ENCODE peak calls at places on chromosomes 2 and 18, in five cellular contexts. T, W, L, V and D are unnamed samples.
A peak's percentile ranks its signal among the peaks of the same experiment; 100 is the strongest.

GRCh38 chr18:35478520-35479435 is 19.0 kb downstream of the INO80C start:
- DNase-seq in T (peak; percentile 95), W (peak; percentile 80), L (no peak), V (no peak), D (peak; percentile 43)

GRCh38 chr18:54261894-54262293 is 7.4 kb upstream of the POLI start:
- DNase-seq in T (no peak), W (no peak), L (no peak), V (no peak), D (no peak)

GRCh38 chr2:169109502-169110409 is 40.4 kb downstream of the DHRS9 start:
- DNase-seq in T (no peak), W (peak; percentile 82), L (peak; percentile 77), V (peak; percentile 70), D (peak; percentile 54)

GRCh38 chr2:203811491-203812221 is 55.9 kb upstream of the CTLA4 start:
- DNase-seq in T (peak; percentile 89), W (peak; percentile 80), L (peak; percentile 50), V (peak; percentile 63), D (peak; percentile 87)

GRCh38 chr2:64989126-64989981 is at the start of gene SLC1A4:
- DNase-seq in T (peak; percentile 34), W (peak; percentile 82), L (peak; percentile 96), V (peak; percentile 91), D (peak; percentile 54)

GRCh38 chr2:107405261-107405660 is 421.4 kb upstream of the RGPD4 start:
- DNase-seq in T (no peak), W (no peak), L (no peak), V (no peak), D (no peak)

GRCh38 chr2:170895023-170895759 is 33.9 kb upstream of the GORASP2 start:
- DNase-seq in T (no peak), W (peak; percentile 28), L (no peak), V (no peak), D (no peak)

GRCh38 chr2:195683174-195683573 is 26.1 kb downstream of the SLC39A10 start:
- DNase-seq in T (no peak), W (peak; percentile 57), L (no peak), V (no peak), D (no peak)

GRCh38 chr2:160491922-160492371 is 1.7 kb downstream of the RBMS1 start:
- DNase-seq in T (peak; percentile 49), W (peak; percentile 81), L (no peak), V (no peak), D (no peak)

GRCh38 chr18:8963876-8964275 is 138.6 kb upstream of the NDUFV2 start:
- DNase-seq in T (no peak), W (no peak), L (no peak), V (no peak), D (no peak)

GRCh38 chr2:149037851-149038250 is 648 bp upstream of the LYPD6B start:
- DNase-seq in T (peak; percentile 14), W (no peak), L (no peak), V (no peak), D (peak; percentile 33)

GRCh38 chr2:162327134-162327769 is 8.8 kb upstream of the IFIH1 start:
- DNase-seq in T (no peak), W (no peak), L (no peak), V (no peak), D (no peak)

GRCh38 chr2:23669413-23670244 is 257.3 kb downstream of the ATAD2B start:
- DNase-seq in T (peak; percentile 29), W (peak; percentile 64), L (peak; percentile 59), V (peak; percentile 85), D (no peak)

GRCh38 chr18:34649072-34649471 is 61.0 kb upstream of the DTNA start:
- DNase-seq in T (no peak), W (peak; percentile 64), L (no peak), V (no peak), D (no peak)

GRCh38 chr18:14769381-14769780 is 21.4 kb downstream of the ANKRD30B start:
- DNase-seq in T (no peak), W (no peak), L (no peak), V (no peak), D (no peak)

GRCh38 chr2:75432761-75433361 is 127.9 kb downstream of the EVA1A start:
- DNase-seq in T (peak; percentile 80), W (no peak), L (no peak), V (no peak), D (no peak)

GRCh38 chr2:218870984-218871344 is 9.7 kb upstream of the WNT10A start:
- DNase-seq in T (no peak), W (no peak), L (no peak), V (no peak), D (no peak)

GRCh38 chr2:211836409-211836808 is 702.2 kb downstream of the ERBB4 start:
- DNase-seq in T (no peak), W (no peak), L (no peak), V (no peak), D (no peak)

GRCh38 chr2:221204699-221205098 is 367.4 kb downstream of the EPHA4 start:
- DNase-seq in T (no peak), W (peak; percentile 8), L (no peak), V (no peak), D (no peak)

GRCh38 chr2:37325625-37326071 is 1.0 kb upstream of the PRKD3 start:
- DNase-seq in T (no peak), W (no peak), L (no peak), V (no peak), D (no peak)

GRCh38 chr2:54575379-54575888 is 119.3 kb downstream of the SPTBN1 start:
- DNase-seq in T (no peak), W (peak; percentile 47), L (no peak), V (no peak), D (no peak)

GRCh38 chr2:100936972-100937542 is 65.0 kb upstream of the RPL31 start:
- DNase-seq in T (no peak), W (no peak), L (no peak), V (no peak), D (no peak)

GRCh38 chr2:71479261-71479660 is 25.9 kb downstream of the DYSF start:
- DNase-seq in T (no peak), W (no peak), L (no peak), V (no peak), D (peak; percentile 10)

GRCh38 chr18:45998244-45998643 is 31.1 kb upstream of the EPG5 start:
- DNase-seq in T (no peak), W (no peak), L (no peak), V (no peak), D (no peak)

GRCh38 chr2:218406949-218407703 is 7.5 kb downstream of the CTDSP1 start:
- DNase-seq in T (no peak), W (peak; percentile 73), L (peak; percentile 90), V (peak; percentile 71), D (no peak)

GRCh38 chr18:13159579-13159978 is 59.0 kb upstream of the LDLRAD4 start:
- DNase-seq in T (peak; percentile 38), W (peak; percentile 76), L (no peak), V (no peak), D (no peak)

GRCh38 chr2:97995026-97995733 is 568 bp downstream of the TMEM131 start:
- DNase-seq in T (no peak), W (peak; percentile 33), L (peak; percentile 80), V (peak; percentile 44), D (no peak)

GRCh38 chr18:60339018-60339417 is 33.6 kb downstream of the MC4R start:
- DNase-seq in T (no peak), W (no peak), L (no peak), V (no peak), D (no peak)

GRCh38 chr18:12911025-12911927 is 27.2 kb upstream of the PTPN2 start:
- DNase-seq in T (no peak), W (peak; percentile 6), L (peak; percentile 68), V (peak; percentile 32), D (no peak)

GRCh38 chr2:231617059-231617926 is 24.6 kb downstream of the TEX44 start:
- DNase-seq in T (no peak), W (no peak), L (no peak), V (no peak), D (no peak)

GRCh38 chr2:233354971-233355574 is 779 bp downstream of the DGKD start:
- DNase-seq in T (no peak), W (peak; percentile 15), L (peak; percentile 80), V (peak; percentile 35), D (peak; percentile 46)

GRCh38 chr18:43797347-43797746 is 520.1 kb upstream of the SYT4 start:
- DNase-seq in T (no peak), W (no peak), L (no peak), V (no peak), D (no peak)

DNA sequence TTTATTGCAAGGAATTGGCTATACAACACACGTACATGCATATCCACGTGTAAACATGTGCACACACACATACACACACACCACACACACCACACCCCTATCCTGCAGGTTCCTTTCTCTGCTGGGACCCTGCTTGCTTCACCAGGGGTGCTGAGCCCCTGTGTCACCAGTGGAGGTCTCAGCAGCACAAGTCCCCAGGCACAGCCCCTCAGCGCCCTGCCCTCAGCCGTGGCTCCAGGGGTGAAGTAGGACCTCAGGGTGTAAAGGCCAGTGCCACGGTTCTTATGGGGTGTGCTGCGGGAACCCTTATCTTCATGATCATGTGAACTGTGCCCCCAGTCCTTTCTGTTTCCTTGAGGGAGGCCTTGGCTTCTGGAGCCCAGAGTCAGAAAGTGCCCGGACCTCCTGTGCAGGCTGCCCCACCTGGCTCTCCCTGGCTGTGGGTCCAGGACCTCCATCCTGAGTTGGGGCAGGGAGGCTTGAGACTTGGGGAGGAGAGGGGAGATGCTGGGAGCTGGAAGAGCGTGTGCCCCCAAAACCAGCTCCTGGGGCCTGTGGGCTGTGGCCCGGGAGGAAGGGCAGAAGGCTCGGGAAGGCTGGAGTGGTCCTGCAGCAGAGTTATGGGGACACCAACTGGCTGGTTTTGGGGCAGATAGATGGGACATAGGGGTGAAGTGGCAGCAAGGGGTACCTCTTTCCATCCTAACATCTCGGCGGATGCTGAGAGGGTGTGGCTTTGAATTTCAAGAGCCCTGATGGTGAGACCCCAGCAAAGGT is 20.3 kb upstream of the KLF11 start:
- DNase-seq in T (no peak), W (no peak), L (no peak), V (no peak), D (no peak)
- TF ChIP-seq CTCF in T (no peak), W (no peak), L (no peak), V (peak; percentile 13), D (no peak)

GRCh38 chr2:224919472-224920110 is 122.7 kb downstream of the DOCK10 start:
- DNase-seq in T (no peak), W (no peak), L (no peak), V (no peak), D (no peak)
- TF ChIP-seq CTCF in T (no peak), W (no peak), L (no peak), V (no peak), D (no peak)

DNA sequence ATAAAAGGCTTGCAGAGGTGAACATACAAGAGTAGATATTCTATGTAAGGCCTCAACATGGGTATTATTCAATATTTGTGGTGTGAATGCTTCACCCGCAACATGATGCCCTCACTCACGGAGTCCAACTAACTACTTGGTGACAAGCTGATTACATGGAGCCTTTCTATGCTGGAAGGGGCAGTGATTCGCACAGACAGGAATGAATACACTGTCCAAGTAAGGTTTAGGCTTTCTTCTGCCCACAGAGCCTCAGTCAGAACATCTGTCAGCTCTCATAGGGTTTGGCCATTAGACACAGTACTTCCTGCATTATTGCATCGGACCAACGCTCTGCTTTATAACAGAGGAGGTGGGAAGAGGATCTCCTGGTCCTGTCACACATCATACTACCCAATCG is 80.3 kb upstream of the SLC35G4 start:
- DNase-seq in T (no peak), W (peak; percentile 24), L (no peak), V (no peak), D (no peak)
- TF ChIP-seq CTCF in T (no peak), W (no peak), L (no peak), V (no peak), D (no peak)

DNA sequence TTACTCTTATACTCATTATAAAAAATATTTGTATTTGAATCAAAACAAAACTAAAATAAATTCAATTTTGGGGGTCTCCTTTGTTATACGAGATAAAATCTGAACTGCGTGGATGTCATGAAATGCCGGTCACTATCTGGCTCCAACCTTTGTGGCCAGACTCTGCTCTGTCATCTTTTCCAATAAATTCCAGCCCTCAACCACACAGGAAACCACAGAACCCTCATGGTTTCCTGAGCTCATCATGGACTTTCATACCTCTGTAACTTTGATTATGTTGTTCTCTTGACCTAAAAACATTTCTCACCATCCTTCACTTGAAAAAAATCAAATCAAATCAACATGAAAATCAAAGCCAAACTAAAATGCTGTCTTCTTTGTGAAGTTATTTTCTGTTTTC is 724.7 kb downstream of the METTL4 start:
- DNase-seq in T (peak; percentile 16), W (no peak), L (no peak), V (no peak), D (no peak)
- TF ChIP-seq CTCF in T (no peak), W (no peak), L (no peak), V (no peak), D (no peak)